ENCODE peak calls at places on chromosomes 4 and X, in nine cellular contexts. One of them, this sample, is unnamed.

GRCh38 chr4:932713-933070 is 432 bp downstream of the TMEM175 start:
- DNase-seq in neural progenitor cell: peak
- DNase-seq in HCT116: no peak
- DNase-seq in OCI-LY7: no peak
- DNase-seq in hepatocyte: no peak
- DNase-seq in GM23248: no peak
- DNase-seq in MM.1S: no peak
- DNase-seq in PC-3: no peak
- DNase-seq in SK-N-SH: peak
- DNase-seq in this sample: no peak

GRCh38 chrX:66200855-66201795 is 37.1 kb downstream of the HEPH start:
- DNase-seq in PC-3: peak
- DNase-seq in neural progenitor cell: no peak
- DNase-seq in HCT116: no peak
- DNase-seq in GM23248: peak
- DNase-seq in OCI-LY7: peak
- DNase-seq in MM.1S: peak
- DNase-seq in hepatocyte: peak
- DNase-seq in SK-N-SH: no peak
- DNase-seq in this sample: peak

GRCh38 chrX:138711399-138712347 is at the start of gene FGF13:
- DNase-seq in MM.1S: peak
- DNase-seq in hepatocyte: peak
- DNase-seq in OCI-LY7: no peak
- DNase-seq in PC-3: peak
- DNase-seq in neural progenitor cell: peak
- DNase-seq in GM23248: peak
- DNase-seq in SK-N-SH: peak
- DNase-seq in HCT116: no peak
- DNase-seq in this sample: peak

GRCh38 chr4:26022346-26022891 is 108.4 kb downstream of the SMIM20 start:
- DNase-seq in neural progenitor cell: no peak
- DNase-seq in HCT116: no peak
- DNase-seq in PC-3: peak
- DNase-seq in GM23248: peak
- DNase-seq in MM.1S: no peak
- DNase-seq in hepatocyte: peak
- DNase-seq in SK-N-SH: no peak
- DNase-seq in OCI-LY7: no peak
- DNase-seq in this sample: no peak

GRCh38 chr4:1413221-1413663 is 7.0 kb upstream of the NKX1-1 start:
- DNase-seq in GM23248: no peak
- DNase-seq in MM.1S: no peak
- DNase-seq in OCI-LY7: no peak
- DNase-seq in neural progenitor cell: no peak
- DNase-seq in PC-3: no peak
- DNase-seq in SK-N-SH: peak
- DNase-seq in hepatocyte: peak
- DNase-seq in HCT116: no peak
- DNase-seq in this sample: no peak

GRCh38 chr4:180962268-180962667 is 1280.9 kb upstream of the TENM3 start:
- DNase-seq in MM.1S: no peak
- DNase-seq in HCT116: no peak
- DNase-seq in PC-3: no peak
- DNase-seq in neural progenitor cell: no peak
- DNase-seq in hepatocyte: no peak
- DNase-seq in GM23248: no peak
- DNase-seq in SK-N-SH: no peak
- DNase-seq in OCI-LY7: no peak
- DNase-seq in this sample: no peak

GRCh38 chr4:69147334-69147733 is 51.1 kb downstream of the UGT2B7 start:
- DNase-seq in MM.1S: no peak
- DNase-seq in GM23248: no peak
- DNase-seq in OCI-LY7: no peak
- DNase-seq in PC-3: no peak
- DNase-seq in hepatocyte: no peak
- DNase-seq in SK-N-SH: no peak
- DNase-seq in HCT116: no peak
- DNase-seq in neural progenitor cell: no peak
- DNase-seq in this sample: no peak

GRCh38 chr4:169791527-169792156 is 33.9 kb upstream of the HPF1 start:
- DNase-seq in GM23248: peak
- DNase-seq in MM.1S: no peak
- DNase-seq in SK-N-SH: peak
- DNase-seq in HCT116: peak
- DNase-seq in OCI-LY7: no peak
- DNase-seq in hepatocyte: peak
- DNase-seq in PC-3: peak
- DNase-seq in neural progenitor cell: peak
- DNase-seq in this sample: peak

GRCh38 chr4:184733654-184734524 is at the start of gene CENPU:
- DNase-seq in HCT116: peak
- DNase-seq in OCI-LY7: peak
- DNase-seq in hepatocyte: peak
- DNase-seq in GM23248: peak
- DNase-seq in PC-3: peak
- DNase-seq in SK-N-SH: peak
- DNase-seq in MM.1S: peak
- DNase-seq in neural progenitor cell: peak
- DNase-seq in this sample: peak

GRCh38 chrX:96770315-96770714 is 85.7 kb downstream of the DIAPH2 start:
- DNase-seq in OCI-LY7: peak
- DNase-seq in PC-3: peak
- DNase-seq in hepatocyte: peak
- DNase-seq in SK-N-SH: peak
- DNase-seq in GM23248: peak
- DNase-seq in HCT116: no peak
- DNase-seq in neural progenitor cell: peak
- DNase-seq in MM.1S: peak
- DNase-seq in this sample: peak

GRCh38 chrX:77347572-77347971 is 99.6 kb upstream of the FGF16 start:
- DNase-seq in hepatocyte: no peak
- DNase-seq in HCT116: no peak
- DNase-seq in GM23248: no peak
- DNase-seq in PC-3: peak
- DNase-seq in SK-N-SH: no peak
- DNase-seq in OCI-LY7: no peak
- DNase-seq in neural progenitor cell: peak
- DNase-seq in MM.1S: no peak
- DNase-seq in this sample: no peak
- TF ChIP-seq EZH2phosphoT487 in hepatocyte: no peak
- TF ChIP-seq EZH2phosphoT487 in HCT116: no peak
- TF ChIP-seq EZH2phosphoT487 in GM23248: no peak
- TF ChIP-seq EZH2phosphoT487 in PC-3: no peak
- TF ChIP-seq EZH2phosphoT487 in SK-N-SH: no peak
- TF ChIP-seq EZH2phosphoT487 in OCI-LY7: no peak
- TF ChIP-seq EZH2phosphoT487 in neural progenitor cell: no peak
- TF ChIP-seq EZH2phosphoT487 in MM.1S: no peak
- TF ChIP-seq EZH2phosphoT487 in this sample: no peak

GRCh38 chr4:148430847-148431246 is 11.4 kb downstream of the NR3C2 start:
- DNase-seq in SK-N-SH: no peak
- DNase-seq in HCT116: no peak
- DNase-seq in neural progenitor cell: no peak
- DNase-seq in GM23248: no peak
- DNase-seq in OCI-LY7: no peak
- DNase-seq in PC-3: no peak
- DNase-seq in MM.1S: no peak
- DNase-seq in hepatocyte: no peak
- DNase-seq in this sample: no peak
- TF ChIP-seq EZH2phosphoT487 in SK-N-SH: no peak
- TF ChIP-seq EZH2phosphoT487 in HCT116: no peak
- TF ChIP-seq EZH2phosphoT487 in neural progenitor cell: no peak
- TF ChIP-seq EZH2phosphoT487 in GM23248: no peak
- TF ChIP-seq EZH2phosphoT487 in OCI-LY7: no peak
- TF ChIP-seq EZH2phosphoT487 in PC-3: no peak
- TF ChIP-seq EZH2phosphoT487 in MM.1S: no peak
- TF ChIP-seq EZH2phosphoT487 in hepatocyte: no peak
- TF ChIP-seq EZH2phosphoT487 in this sample: no peak

GRCh38 chr4:44313702-44314101 is 134.9 kb downstream of the KCTD8 start:
- DNase-seq in PC-3: no peak
- DNase-seq in OCI-LY7: no peak
- DNase-seq in neural progenitor cell: no peak
- DNase-seq in MM.1S: no peak
- DNase-seq in SK-N-SH: no peak
- DNase-seq in HCT116: no peak
- DNase-seq in GM23248: no peak
- DNase-seq in hepatocyte: no peak
- DNase-seq in this sample: no peak

GRCh38 chr4:44320833-44321232 is 127.8 kb downstream of the KCTD8 start:
- DNase-seq in OCI-LY7: no peak
- DNase-seq in SK-N-SH: no peak
- DNase-seq in GM23248: no peak
- DNase-seq in HCT116: no peak
- DNase-seq in neural progenitor cell: no peak
- DNase-seq in MM.1S: no peak
- DNase-seq in PC-3: no peak
- DNase-seq in hepatocyte: no peak
- DNase-seq in this sample: no peak

GRCh38 chr4:44319129-44319528 is 129.5 kb downstream of the KCTD8 start:
- DNase-seq in MM.1S: no peak
- DNase-seq in hepatocyte: no peak
- DNase-seq in HCT116: no peak
- DNase-seq in OCI-LY7: no peak
- DNase-seq in PC-3: no peak
- DNase-seq in neural progenitor cell: peak
- DNase-seq in SK-N-SH: no peak
- DNase-seq in GM23248: no peak
- DNase-seq in this sample: no peak
- TF ChIP-seq EZH2phosphoT487 in MM.1S: no peak
- TF ChIP-seq EZH2phosphoT487 in hepatocyte: no peak
- TF ChIP-seq EZH2phosphoT487 in HCT116: no peak
- TF ChIP-seq EZH2phosphoT487 in OCI-LY7: no peak
- TF ChIP-seq EZH2phosphoT487 in PC-3: no peak
- TF ChIP-seq EZH2phosphoT487 in neural progenitor cell: peak
- TF ChIP-seq EZH2phosphoT487 in SK-N-SH: no peak
- TF ChIP-seq EZH2phosphoT487 in GM23248: no peak
- TF ChIP-seq EZH2phosphoT487 in this sample: no peak

GRCh38 chr4:73734405-73735070 is 5.8 kb upstream of the CXCL8 start:
- DNase-seq in hepatocyte: no peak
- DNase-seq in neural progenitor cell: no peak
- DNase-seq in HCT116: no peak
- DNase-seq in SK-N-SH: no peak
- DNase-seq in PC-3: peak
- DNase-seq in GM23248: peak
- DNase-seq in MM.1S: no peak
- DNase-seq in OCI-LY7: no peak
- DNase-seq in this sample: no peak
- TF ChIP-seq EZH2phosphoT487 in hepatocyte: no peak
- TF ChIP-seq EZH2phosphoT487 in neural progenitor cell: no peak
- TF ChIP-seq EZH2phosphoT487 in HCT116: no peak
- TF ChIP-seq EZH2phosphoT487 in SK-N-SH: no peak
- TF ChIP-seq EZH2phosphoT487 in PC-3: no peak
- TF ChIP-seq EZH2phosphoT487 in GM23248: no peak
- TF ChIP-seq EZH2phosphoT487 in MM.1S: no peak
- TF ChIP-seq EZH2phosphoT487 in OCI-LY7: no peak
- TF ChIP-seq EZH2phosphoT487 in this sample: no peak

GRCh38 chr4:10029403-10029802 is 8.1 kb upstream of the SLC2A9 start:
- DNase-seq in OCI-LY7: no peak
- DNase-seq in MM.1S: no peak
- DNase-seq in PC-3: no peak
- DNase-seq in hepatocyte: no peak
- DNase-seq in HCT116: no peak
- DNase-seq in SK-N-SH: no peak
- DNase-seq in neural progenitor cell: no peak
- DNase-seq in GM23248: no peak
- DNase-seq in this sample: no peak

GRCh38 chr4:10026485-10026884 is 5.2 kb upstream of the SLC2A9 start:
- DNase-seq in HCT116: no peak
- DNase-seq in GM23248: no peak
- DNase-seq in PC-3: no peak
- DNase-seq in OCI-LY7: no peak
- DNase-seq in SK-N-SH: no peak
- DNase-seq in neural progenitor cell: no peak
- DNase-seq in hepatocyte: no peak
- DNase-seq in MM.1S: no peak
- DNase-seq in this sample: no peak

GRCh38 chr4:10030946-10031662 is 9.8 kb upstream of the SLC2A9 start:
- DNase-seq in neural progenitor cell: no peak
- DNase-seq in HCT116: no peak
- DNase-seq in OCI-LY7: no peak
- DNase-seq in MM.1S: no peak
- DNase-seq in PC-3: no peak
- DNase-seq in SK-N-SH: no peak
- DNase-seq in hepatocyte: no peak
- DNase-seq in GM23248: no peak
- DNase-seq in this sample: no peak

GRCh38 chr4:10031663-10032590 is 10.6 kb upstream of the SLC2A9 start:
- DNase-seq in SK-N-SH: no peak
- DNase-seq in hepatocyte: no peak
- DNase-seq in GM23248: no peak
- DNase-seq in neural progenitor cell: peak
- DNase-seq in MM.1S: no peak
- DNase-seq in PC-3: no peak
- DNase-seq in HCT116: no peak
- DNase-seq in OCI-LY7: no peak
- DNase-seq in this sample: peak

DNA sequence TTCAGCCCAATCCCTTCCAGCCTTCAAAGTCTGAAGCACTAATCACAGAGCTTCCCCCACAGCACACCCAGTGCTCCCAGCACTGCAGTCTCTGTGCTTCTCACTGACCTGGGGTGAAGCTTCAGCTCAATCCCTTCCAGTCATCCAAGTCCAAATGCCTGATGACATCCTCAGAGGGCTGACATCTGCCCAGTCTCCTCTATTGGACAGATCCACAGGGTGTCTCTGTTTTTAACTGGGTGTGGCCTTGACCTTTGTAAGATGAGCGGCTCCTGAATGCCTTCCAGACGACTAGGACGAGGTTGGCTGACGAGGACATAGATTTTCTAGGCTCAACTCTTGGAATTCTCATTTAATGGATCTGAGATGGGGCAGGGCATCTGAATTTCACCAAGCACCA is 7.6 kb upstream of the SLC2A9 start:
- DNase-seq in HCT116: no peak
- DNase-seq in hepatocyte: no peak
- DNase-seq in SK-N-SH: no peak
- DNase-seq in GM23248: peak
- DNase-seq in MM.1S: no peak
- DNase-seq in neural progenitor cell: no peak
- DNase-seq in OCI-LY7: no peak
- DNase-seq in PC-3: peak
- DNase-seq in this sample: no peak
- TF ChIP-seq EZH2phosphoT487 in HCT116: no peak
- TF ChIP-seq EZH2phosphoT487 in hepatocyte: no peak
- TF ChIP-seq EZH2phosphoT487 in SK-N-SH: no peak
- TF ChIP-seq EZH2phosphoT487 in GM23248: no peak
- TF ChIP-seq EZH2phosphoT487 in MM.1S: no peak
- TF ChIP-seq EZH2phosphoT487 in neural progenitor cell: no peak
- TF ChIP-seq EZH2phosphoT487 in OCI-LY7: no peak
- TF ChIP-seq EZH2phosphoT487 in PC-3: no peak
- TF ChIP-seq EZH2phosphoT487 in this sample: no peak

DNA sequence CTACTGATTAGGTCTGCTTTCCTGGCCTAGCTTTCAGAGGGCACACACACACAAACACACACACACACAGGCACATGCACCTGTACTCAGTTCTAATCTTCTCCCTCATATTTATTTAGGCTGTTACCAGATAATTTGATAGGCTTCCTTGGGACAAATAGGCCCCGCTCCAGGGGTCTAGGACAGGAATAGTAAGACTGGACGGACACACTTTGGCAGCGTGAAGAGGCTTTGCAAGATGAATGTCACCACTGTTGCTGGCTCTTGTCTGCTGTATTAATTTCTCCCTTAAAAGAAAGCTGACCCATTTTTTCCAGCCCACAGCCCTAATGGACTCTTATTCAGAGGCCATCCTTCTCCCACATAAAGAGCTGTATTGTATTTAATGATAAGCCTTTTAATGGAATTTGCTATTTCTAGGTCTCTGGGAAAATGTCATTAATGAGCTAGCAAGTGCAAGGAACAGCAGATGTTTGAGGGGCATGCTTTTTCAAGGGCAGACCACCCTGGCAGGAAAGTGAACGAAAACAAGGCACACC is 18.0 kb downstream of the FAM184B start:
- DNase-seq in GM23248: no peak
- DNase-seq in PC-3: no peak
- DNase-seq in neural progenitor cell: no peak
- DNase-seq in OCI-LY7: no peak
- DNase-seq in MM.1S: no peak
- DNase-seq in hepatocyte: no peak
- DNase-seq in SK-N-SH: peak
- DNase-seq in HCT116: no peak
- DNase-seq in this sample: no peak
- TF ChIP-seq EZH2phosphoT487 in GM23248: no peak
- TF ChIP-seq EZH2phosphoT487 in PC-3: no peak
- TF ChIP-seq EZH2phosphoT487 in neural progenitor cell: no peak
- TF ChIP-seq EZH2phosphoT487 in OCI-LY7: no peak
- TF ChIP-seq EZH2phosphoT487 in MM.1S: no peak
- TF ChIP-seq EZH2phosphoT487 in hepatocyte: no peak
- TF ChIP-seq EZH2phosphoT487 in SK-N-SH: no peak
- TF ChIP-seq EZH2phosphoT487 in HCT116: no peak
- TF ChIP-seq EZH2phosphoT487 in this sample: no peak